ENCODE peak calls at places on chromosomes 1 and 21, in seven cellular contexts. O is retinal pigment epithelial cell, U is A549, E is choroid plexus epithelial cell, G is Caco-2, C is AG04450, Q is BJ. S is an unnamed sample.

GRCh38 chr1:117859901-117860300 is 69.5 kb downstream of the GDAP2 start:
- DNase-seq in C (no peak), G (no peak), Q (no peak), U (no peak), E (no peak), O (no peak), S (no peak)

GRCh38 chr21:27298465-27298864 is 331.6 kb upstream of the ADAMTS5 start:
- DNase-seq in E (no peak), U (no peak), Q (no peak), G (no peak), O (no peak), C (no peak), S (no peak)

GRCh38 chr21:38645282-38645681 is 147.0 kb upstream of the ERG start:
- DNase-seq in U (no peak), G (no peak), C (peak; percentile 34), O (no peak), E (peak; percentile 87), Q (peak; percentile 48), S (no peak)

GRCh38 chr1:171427852-171428471 is 57.4 kb upstream of the PRRC2C start:
- DNase-seq in U (no peak), G (no peak), O (no peak), C (no peak), Q (no peak), E (no peak), S (no peak)

GRCh38 chr1:45585496-45586075 is 1.7 kb downstream of the NASP start:
- DNase-seq in G (no peak), E (no peak), O (no peak), C (no peak), U (no peak), Q (no peak), S (no peak)

GRCh38 chr1:23673086-23673813 is 18.4 kb upstream of the RPL11 start:
- DNase-seq in E (peak; percentile 54), U (peak; percentile 79), C (peak; percentile 13), Q (no peak), G (peak; percentile 56), O (no peak), S (no peak)

GRCh38 chr1:99456536-99456935 is 189.4 kb upstream of the PALMD start:
- DNase-seq in C (no peak), U (no peak), E (peak; percentile 17), Q (no peak), O (no peak), G (no peak), S (peak; percentile 59)

GRCh38 chr1:172002725-172003345 is 161.5 kb downstream of the DNM3 start:
- DNase-seq in U (peak; percentile 69), C (peak; percentile 43), E (peak; percentile 84), G (peak; percentile 32), Q (no peak), O (no peak), S (peak; percentile 31)

GRCh38 chr1:22117238-22117637 is 25.7 kb downstream of the WNT4 start:
- DNase-seq in Q (no peak), G (peak; percentile 19), O (no peak), E (no peak), C (no peak), U (no peak), S (no peak)

GRCh38 chr1:11434506-11434905 is 44.4 kb upstream of the DISP3 start:
- DNase-seq in O (no peak), C (no peak), E (no peak), U (no peak), Q (no peak), G (no peak), S (no peak)

GRCh38 chr1:165844114-165844798 is 16.8 kb downstream of the UCK2 start:
- DNase-seq in U (no peak), C (no peak), O (no peak), Q (no peak), G (no peak), E (no peak), S (no peak)

GRCh38 chr21:35071347-35071746 is 22.2 kb upstream of the RUNX1 start:
- DNase-seq in O (no peak), E (no peak), Q (no peak), U (no peak), G (no peak), C (no peak), S (no peak)

GRCh38 chr1:151945725-151946365 is 36.5 kb upstream of the THEM4 start:
- DNase-seq in O (peak; percentile 89), E (peak; percentile 96), G (peak; percentile 82), Q (peak; percentile 96), C (peak; percentile 75), U (peak; percentile 97), S (peak; percentile 8)
- H3K4me3 ChIP-seq in O (no peak overlapping the region), E (no peak overlapping the region), G (no peak overlapping the region), Q (no peak overlapping the region), C (no peak overlapping the region), U (peak overlapping the region; percentile 3), S (no peak overlapping the region)

DNA sequence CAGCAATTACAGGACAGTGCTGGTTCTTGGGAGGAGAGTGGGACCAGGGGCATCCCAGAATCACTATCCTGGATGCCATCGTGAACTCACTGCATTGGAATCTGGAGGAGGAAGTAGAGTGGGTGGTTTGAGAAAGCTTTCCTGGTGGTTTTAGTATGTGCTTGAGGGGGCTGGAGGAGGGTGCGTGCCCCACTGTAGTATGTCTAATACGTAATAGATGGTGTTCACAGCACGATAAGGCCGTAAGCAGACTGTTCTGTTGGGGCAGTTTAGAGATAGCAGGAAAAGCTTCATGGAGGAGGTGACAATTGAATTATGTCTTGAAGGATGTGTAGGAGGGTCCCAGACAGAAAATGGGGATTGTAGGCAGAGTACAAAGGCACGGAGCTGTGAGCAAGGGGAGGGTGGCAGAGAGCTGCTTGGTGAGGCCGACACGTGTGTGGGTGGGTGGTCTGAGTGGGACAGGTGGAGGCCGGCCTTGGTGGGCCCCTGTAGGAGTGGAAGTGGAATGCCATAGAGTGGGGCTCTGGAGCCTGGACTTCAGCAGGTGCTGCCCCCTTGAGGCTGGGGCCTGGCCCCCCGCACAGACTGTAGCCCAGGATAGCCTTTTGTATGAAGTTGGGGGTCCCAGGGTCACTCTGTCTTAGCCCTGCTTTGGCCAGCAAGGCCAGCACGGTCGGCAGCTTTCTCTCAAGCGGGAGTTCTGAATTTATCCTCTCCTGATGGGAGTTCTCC is 37.0 kb downstream of the IL6R start:
- DNase-seq in U (no peak), O (no peak), E (no peak), G (no peak), C (no peak), Q (no peak), S (no peak)
- TF ChIP-seq CTCF in U (peak; percentile 27), O (peak; percentile 58), E (peak; percentile 47), G (peak; percentile 39), C (peak; percentile 34), Q (peak; percentile 23), S (peak; percentile 2)

DNA sequence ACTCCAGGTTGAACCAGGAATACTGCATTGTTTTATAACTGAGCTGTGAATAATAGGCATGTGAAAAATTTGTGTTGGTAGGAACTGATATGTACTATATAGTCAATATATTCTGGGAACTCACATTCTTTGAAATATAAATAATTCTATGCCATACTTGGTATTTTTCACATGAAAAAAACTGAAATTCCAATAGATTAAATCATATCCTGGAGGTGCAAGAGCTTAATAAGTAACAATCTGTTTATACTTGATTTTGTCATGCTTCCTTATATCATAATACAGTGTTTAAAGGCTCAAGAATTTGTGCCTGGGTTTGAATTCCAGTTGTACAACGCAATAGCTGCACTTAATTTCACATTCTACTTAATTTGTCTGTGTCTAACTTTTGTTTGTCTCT is 387.0 kb downstream of the USP25 start:
- DNase-seq in G (no peak), O (peak; percentile 43), Q (no peak), C (no peak), U (peak; percentile 45), E (peak; percentile 82), S (no peak)
- H3K4me3 ChIP-seq in G (no peak overlapping the region), O (no peak overlapping the region), Q (no peak overlapping the region), C (no peak overlapping the region), U (no peak overlapping the region), E (no peak overlapping the region), S (no peak overlapping the region)

GRCh38 chr1:202658766-202659165 is 51.5 kb downstream of the SYT2 start:
- DNase-seq in C (no peak), Q (no peak), E (no peak), U (no peak), O (no peak), G (no peak), S (no peak)

GRCh38 chr1:202659541-202659940 is 50.7 kb downstream of the SYT2 start:
- DNase-seq in E (no peak), U (no peak), Q (no peak), O (no peak), G (no peak), C (no peak), S (no peak)

GRCh38 chr1:202656057-202656456 is 54.2 kb downstream of the SYT2 start:
- DNase-seq in Q (no peak), C (no peak), E (peak; percentile 34), O (no peak), G (peak; percentile 55), U (peak; percentile 31), S (no peak)

GRCh38 chr1:202658251-202658650 is 52.0 kb downstream of the SYT2 start:
- DNase-seq in G (no peak), Q (no peak), O (no peak), E (no peak), U (no peak), C (no peak), S (no peak)

DNA sequence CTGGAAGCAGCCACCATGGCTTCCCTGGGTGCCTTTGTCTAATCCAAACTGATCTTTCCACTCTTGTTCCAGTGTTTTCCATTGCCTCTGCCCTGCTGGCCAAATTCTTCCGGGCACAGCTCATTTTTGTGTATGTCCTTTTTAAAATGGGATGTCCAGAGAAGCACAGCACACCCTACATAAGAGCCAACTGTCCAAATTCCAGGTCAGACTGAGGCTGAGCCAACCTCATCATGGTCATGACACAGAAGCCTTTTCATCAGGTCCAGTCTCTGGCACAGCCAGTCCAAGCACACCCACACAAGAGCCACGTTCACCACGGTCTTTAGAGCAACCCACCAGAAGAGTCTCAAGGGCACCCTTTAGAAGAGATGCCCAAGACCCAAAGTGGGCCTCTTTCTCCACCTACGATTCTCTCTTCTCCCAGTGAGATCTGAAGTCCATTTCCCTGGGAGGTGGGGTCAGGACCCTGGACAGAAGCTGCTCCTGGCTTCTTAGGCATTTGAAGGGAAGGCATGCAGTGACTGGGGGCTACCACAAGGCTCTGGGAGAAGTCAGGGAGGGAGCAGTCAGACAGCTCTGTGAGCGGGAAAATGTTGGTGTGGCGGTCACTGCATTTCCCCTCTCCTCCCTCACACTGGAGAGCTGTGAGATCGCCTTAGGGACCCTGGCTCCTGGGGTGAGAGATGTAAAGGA is 53.2 kb downstream of the SYT2 start:
- DNase-seq in E (peak; percentile 52), C (no peak), G (peak; percentile 60), U (peak; percentile 43), O (peak; percentile 1), Q (no peak), S (no peak)
- TF ChIP-seq CTCF in E (peak; percentile 31), C (peak; percentile 41), G (peak; percentile 45), U (no peak), O (peak; percentile 41), Q (no peak), S (no peak)